ENCODE peak calls at places on chromosomes 12 and 14, in eight cellular contexts. E is left lung, C is tibial artery, H is neural progenitor cell, Y is stomach, N is thoracic aorta, I is adrenal gland, J is astrocyte. V is an unnamed sample.
A peak's percentile ranks its signal among the peaks of the same experiment; 100 is the strongest.

GRCh38 chr14:95272057-95272456 is 47.7 kb downstream of the CLMN start:
- DNase-seq in J (no peak), H (no peak), N (no peak), C (no peak), Y (no peak), E (no peak), I (no peak), V (no peak)

GRCh38 chr14:101876539-101876938 is 87.8 kb upstream of the DYNC1H1 start:
- DNase-seq in N (peak; percentile 22), E (peak; percentile 82), Y (peak; percentile 56), I (peak; percentile 87), J (no peak), H (no peak), C (peak; percentile 79), V (peak; percentile 7)

GRCh38 chr12:6116481-6117021 is 7.9 kb downstream of the VWF start:
- DNase-seq in H (no peak), J (peak; percentile 93), Y (no peak), I (peak; percentile 22), N (no peak), E (no peak), C (no peak), V (no peak)

GRCh38 chr14:92039073-92039719 is 663 bp downstream of the TRIP11 start:
- DNase-seq in I (no peak), Y (no peak), N (no peak), H (peak; percentile 79), J (peak; percentile 86), E (peak; percentile 48), C (peak; percentile 30), V (peak; percentile 50)

GRCh38 chr12:106080111-106080732 is 58.5 kb downstream of the NUAK1 start:
- DNase-seq in Y (no peak), C (peak; percentile 40), I (no peak), H (peak; percentile 77), J (peak; percentile 94), N (no peak), E (no peak), V (no peak)

GRCh38 chr12:75208851-75209781 is 523 bp downstream of the KCNC2 start:
- DNase-seq in Y (no peak), J (peak; percentile 34), H (peak; percentile 85), I (peak; percentile 26), N (no peak), E (no peak), C (no peak), V (peak; percentile 57)

GRCh38 chr14:73235531-73236155 is 1.7 kb upstream of the PAPLN start:
- DNase-seq in I (no peak), C (peak; percentile 17), Y (no peak), N (no peak), J (no peak), H (peak; percentile 83), E (no peak), V (peak; percentile 30)

GRCh38 chr12:28137414-28137813 is 52.8 kb upstream of the CCDC91 start:
- DNase-seq in E (no peak), I (no peak), H (no peak), N (no peak), C (no peak), J (no peak), Y (no peak), V (no peak)

GRCh38 chr14:53032161-53032803 is 81.4 kb upstream of the FERMT2 start:
- DNase-seq in E (no peak), J (peak; percentile 92), I (peak; percentile 54), Y (no peak), H (peak; percentile 34), C (no peak), N (no peak), V (peak; percentile 70)

DNA sequence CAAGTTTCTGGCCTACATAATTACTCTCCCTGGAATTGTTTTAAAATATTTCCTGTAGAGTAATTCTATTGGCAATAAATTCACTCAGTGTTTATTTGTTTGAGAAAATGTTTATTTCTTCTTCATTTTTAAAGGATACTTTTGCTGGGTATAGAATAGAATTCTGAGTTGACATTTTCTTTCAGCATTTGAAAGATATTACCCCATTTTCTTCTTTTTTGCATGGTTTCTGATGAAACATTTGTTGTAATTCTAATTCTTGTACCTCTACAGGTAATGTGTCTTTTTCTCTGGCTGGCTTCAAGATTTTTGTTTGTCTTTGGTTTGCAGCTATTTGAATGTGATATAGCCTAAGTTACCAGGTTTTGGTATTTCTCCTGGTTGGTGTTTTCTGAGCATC is 25.1 kb upstream of the ATF7IP start:
- DNase-seq in E (no peak), Y (no peak), I (no peak), C (no peak), H (no peak), N (no peak), J (no peak), V (no peak)
- H3K9me3 ChIP-seq in E (no peaks in the 10 kb centered on the region), Y (peaks cover 46% of the 10 kb centered on the region), I (no peaks in the 10 kb centered on the region), C (peaks cover 17% of the 10 kb centered on the region), H (peaks cover 11% of the 10 kb centered on the region), N (peaks cover 12% of the 10 kb centered on the region), J (peaks cover 3% of the 10 kb centered on the region), V (peaks cover 14% of the 10 kb centered on the region)

GRCh38 chr12:48817957-48818830 is at the start of gene CACNB3:
- DNase-seq in C (peak; percentile 76), N (no peak), J (peak; percentile 32), E (peak; percentile 76), H (peak; percentile 92), I (peak; percentile 65), Y (peak; percentile 74), V (peak; percentile 78)
- TF ChIP-seq CTCF in C (no peak), N (no peak), J (no peak), E (no peak), H (no peak), I (no peak), Y (no peak), V (no peak)

GRCh38 chr14:64510127-64510808 is 5.7 kb downstream of the ZBTB1 start:
- DNase-seq in N (no peak), J (no peak), I (no peak), E (no peak), H (no peak), Y (no peak), C (no peak), V (no peak)

GRCh38 chr14:64513271-64513670 is 8.7 kb downstream of the ZBTB1 start:
- DNase-seq in E (no peak), C (no peak), I (no peak), Y (no peak), H (no peak), N (no peak), J (no peak), V (no peak)

GRCh38 chr14:64508215-64508776 is 3.7 kb downstream of the ZBTB1 start:
- DNase-seq in Y (no peak), E (no peak), J (no peak), C (no peak), I (no peak), N (no peak), H (no peak), V (no peak)

GRCh38 chr14:64509036-64509435 is 4.5 kb downstream of the ZBTB1 start:
- DNase-seq in J (no peak), Y (no peak), E (no peak), I (no peak), C (no peak), N (no peak), H (peak; percentile 23), V (no peak)

GRCh38 chr14:64510825-64511679 is 6.5 kb downstream of the ZBTB1 start:
- DNase-seq in J (peak; percentile 35), Y (peak; percentile 76), I (peak; percentile 69), C (peak; percentile 79), H (peak; percentile 80), N (peak; percentile 20), E (peak; percentile 46), V (peak; percentile 84)
- H3K4me1 ChIP-seq in J (peaks cover 21% of the 10 kb centered on the region), Y (peaks cover 98% of the 10 kb centered on the region), I (peaks cover 77% of the 10 kb centered on the region), C (peaks cover 13% of the 10 kb centered on the region), H (peaks cover 15% of the 10 kb centered on the region), N (peaks cover 47% of the 10 kb centered on the region), E (peaks cover 34% of the 10 kb centered on the region), V (peaks cover 34% of the 10 kb centered on the region)

GRCh38 chr12:120145164-120145563 is 28.6 kb upstream of the RAB35 start:
- DNase-seq in N (no peak), C (no peak), I (no peak), J (no peak), E (no peak), H (no peak), Y (no peak), V (no peak)
- H3K9me3 ChIP-seq in N (no peaks in the 10 kb centered on the region), C (no peaks in the 10 kb centered on the region), I (no peaks in the 10 kb centered on the region), J (no peaks in the 10 kb centered on the region), E (no peaks in the 10 kb centered on the region), H (no peaks in the 10 kb centered on the region), Y (no peaks in the 10 kb centered on the region), V (no peaks in the 10 kb centered on the region)

GRCh38 chr12:46131729-46132128 is 137.1 kb downstream of the SLC38A1 start:
- DNase-seq in N (no peak), C (no peak), I (no peak), J (no peak), Y (no peak), H (peak; percentile 25), E (no peak), V (peak; percentile 43)
- TF ChIP-seq CTCF in N (no peak), C (no peak), I (no peak), J (no peak), Y (no peak), H (peak; percentile 39), E (no peak), V (peak; percentile 20)

GRCh38 chr14:64504897-64505771 is 564 bp downstream of the ZBTB1 start:
- DNase-seq in E (peak; percentile 93), C (peak; percentile 91), H (peak; percentile 94), I (peak; percentile 91), Y (peak; percentile 90), N (peak; percentile 69), J (peak; percentile 73), V (peak; percentile 94)

GRCh38 chr14:64504310-64504896 is at the start of gene ZBTB1:
- DNase-seq in N (peak; percentile 69), H (peak; percentile 94), I (peak; percentile 80), E (peak; percentile 91), J (peak; percentile 83), Y (peak; percentile 83), C (peak; percentile 85), V (peak; percentile 93)

GRCh38 chr14:64503184-64503433 is 529 bp downstream of the ZBTB25 start:
- DNase-seq in C (no peak), J (no peak), E (no peak), H (peak; percentile 50), N (no peak), I (no peak), Y (no peak), V (no peak)

GRCh38 chr14:64502476-64503183 is 1.0 kb downstream of the ZBTB25 start:
- DNase-seq in C (no peak), N (no peak), H (peak; percentile 44), J (peak; percentile 15), I (peak; percentile 30), E (no peak), Y (peak; percentile 43), V (no peak)

GRCh38 chr14:64503434-64504309 is at the start of gene ZBTB25:
- DNase-seq in I (peak; percentile 90), N (peak; percentile 73), Y (peak; percentile 89), H (peak; percentile 96), C (peak; percentile 88), J (peak; percentile 87), E (peak; percentile 94), V (peak; percentile 98)
- H3K4me1 ChIP-seq in I (peaks cover 63% of the 10 kb centered on the region), N (peaks cover 47% of the 10 kb centered on the region), Y (peaks cover 71% of the 10 kb centered on the region), H (peaks cover 33% of the 10 kb centered on the region), C (peaks cover 24% of the 10 kb centered on the region), J (peaks cover 37% of the 10 kb centered on the region), E (peaks cover 36% of the 10 kb centered on the region), V (peaks cover 31% of the 10 kb centered on the region)

V was measured in A673.